ENCODE peak calls at places on chromosomes 13 and 19, in seven cellular contexts. E is NCI-H1436, U is mucosa of descending colon, T is heart right ventricle, D is substantia nigra, V is cardiac muscle cell, X is cardiac septum. H is an unnamed sample.

GRCh38 chr19:7265963-7266362 is 28.3 kb downstream of the INSR start:
- DNase-seq in E (no peak), T (no peak), U (peak), V (no peak), X (no peak), D (no peak), H (no peak)

GRCh38 chr19:35901055-35901644 is 810 bp upstream of the NFKBID start:
- DNase-seq in E (no peak), V (no peak), X (no peak), U (peak), D (no peak), T (no peak), H (no peak)

GRCh38 chr19:3785464-3785937 is 680 bp downstream of the MATK start:
- DNase-seq in T (no peak), X (no peak), E (no peak), U (no peak), D (no peak), V (no peak), H (no peak)

GRCh38 chr19:53311044-53311443 is 22.5 kb upstream of the ZNF845 start:
- DNase-seq in X (no peak), T (no peak), D (no peak), V (no peak), E (no peak), U (no peak), H (no peak)

GRCh38 chr13:39159393-39159792 is 121.1 kb downstream of the NHLRC3 start:
- DNase-seq in U (no peak), V (no peak), X (no peak), D (no peak), E (peak), T (no peak), H (no peak)

GRCh38 chr19:2629491-2630351 is 72.8 kb downstream of the GNG7 start:
- DNase-seq in V (no peak), D (no peak), T (no peak), U (peak), E (no peak), X (no peak), H (no peak)

GRCh38 chr19:21202865-21203494 is 61.1 kb downstream of the ZNF431 start:
- DNase-seq in E (peak), T (peak), U (peak), V (peak), D (no peak), X (no peak), H (no peak)

GRCh38 chr13:84844473-84844872 is 954.7 kb downstream of the SLITRK6 start:
- DNase-seq in X (no peak), U (no peak), V (peak), D (no peak), E (peak), T (no peak), H (no peak)

GRCh38 chr19:39997595-39998216 is 846 bp downstream of the ZNF546 start:
- DNase-seq in V (no peak), E (no peak), U (no peak), X (no peak), D (no peak), T (no peak), H (no peak)

GRCh38 chr19:33559996-33560395 is 38.4 kb upstream of the PEPD start:
- DNase-seq in V (no peak), X (no peak), U (no peak), E (no peak), D (no peak), T (no peak), H (no peak)

GRCh38 chr13:93246069-93246468 is 19.5 kb downstream of the GPC6 start:
- DNase-seq in T (no peak), U (no peak), D (no peak), V (no peak), E (no peak), X (no peak), H (no peak)

GRCh38 chr13:72194531-72194930 is 327.5 kb upstream of the DACH1 start:
- DNase-seq in U (peak), D (no peak), E (no peak), X (no peak), T (no peak), V (no peak), H (no peak)

GRCh38 chr13:40269086-40269485 is 397.4 kb downstream of the FOXO1 start:
- DNase-seq in U (no peak), V (no peak), T (no peak), D (no peak), E (no peak), X (no peak), H (no peak)

GRCh38 chr13:110028838-110029621 is 242.6 kb upstream of the IRS2 start:
- DNase-seq in T (no peak), X (no peak), D (no peak), U (no peak), V (no peak), E (no peak), H (no peak)

GRCh38 chr13:80037505-80037888 is 303.4 kb downstream of the SPRY2 start:
- DNase-seq in U (no peak), T (no peak), E (no peak), D (no peak), X (no peak), V (no peak), H (no peak)

GRCh38 chr19:15449620-15450527 is at the start of gene WIZ:
- DNase-seq in T (peak), U (peak), D (peak), V (peak), X (peak), E (peak), H (no peak)

GRCh38 chr13:34425307-34425949 is 516.6 kb upstream of the NBEA start:
- DNase-seq in D (no peak), E (no peak), V (no peak), X (no peak), U (no peak), T (no peak), H (no peak)

GRCh38 chr13:76677047-76677446 is 209.2 kb downstream of the KCTD12 start:
- DNase-seq in D (no peak), T (peak), E (no peak), U (peak), V (no peak), X (no peak), H (no peak)

GRCh38 chr19:47280183-47280797 is 5.6 kb downstream of the INAFM1 start:
- DNase-seq in V (no peak), X (no peak), T (no peak), E (no peak), D (no peak), U (peak), H (no peak)

GRCh38 chr13:35460061-35460460 is 16.4 kb downstream of the MAB21L1 start:
- DNase-seq in T (no peak), V (no peak), E (no peak), U (no peak), X (no peak), D (no peak), H (no peak)

GRCh38 chr13:27556109-27556508 is 64.2 kb downstream of the LNX2 start:
- DNase-seq in X (no peak), D (no peak), V (no peak), T (peak), E (no peak), U (no peak), H (no peak)

GRCh38 chr13:21698975-21699679 is 28.3 kb downstream of the FGF9 start:
- DNase-seq in V (peak), T (no peak), U (no peak), X (no peak), E (no peak), D (no peak), H (no peak)

GRCh38 chr19:18091217-18091608 is 4.5 kb upstream of the IL12RB1 start:
- DNase-seq in T (peak), V (no peak), U (peak), D (no peak), E (no peak), X (peak), H (no peak)

GRCh38 chr13:105774739-105775460 is 760.6 kb downstream of the EFNB2 start:
- DNase-seq in E (no peak), T (no peak), U (no peak), X (no peak), V (no peak), D (no peak), H (no peak)

GRCh38 chr19:10968527-10969081 is 7.8 kb downstream of the SMARCA4 start:
- DNase-seq in X (no peak), U (peak), D (no peak), E (no peak), V (no peak), T (no peak), H (no peak)

GRCh38 chr13:88656751-88657150 is 985.6 kb downstream of the SLITRK5 start:
- DNase-seq in T (no peak), U (no peak), E (no peak), D (no peak), V (no peak), X (no peak), H (no peak)

GRCh38 chr19:35973487-35973886 is 21.5 kb upstream of the SDHAF1 start:
- DNase-seq in U (no peak), E (no peak), X (no peak), V (no peak), D (no peak), T (no peak), H (no peak)

GRCh38 chr13:31274345-31274870 is 74.6 kb downstream of the B3GLCT start:
- DNase-seq in E (no peak), T (peak), X (no peak), U (no peak), V (no peak), D (no peak), H (no peak)

GRCh38 chr19:31979949-31980670 is 365.3 kb upstream of the ZNF507 start:
- DNase-seq in E (no peak), V (no peak), T (no peak), U (no peak), D (no peak), X (no peak), H (peak)

GRCh38 chr19:1189419-1189818 is 15.4 kb upstream of the SBNO2 start:
- DNase-seq in E (no peak), D (no peak), V (no peak), X (no peak), U (no peak), T (no peak), H (no peak)

GRCh38 chr19:10552596-10553053 is 8.9 kb downstream of the ATG4D start:
- DNase-seq in T (no peak), D (no peak), X (no peak), E (peak), V (no peak), U (no peak), H (no peak)

GRCh38 chr19:19591133-19591825 is 27.2 kb downstream of the PBX4 start:
- DNase-seq in E (no peak), U (peak), X (no peak), T (no peak), V (no peak), D (no peak), H (no peak)

GRCh38 chr13:62014299-62014698 is 598.6 kb upstream of the PCDH20 start:
- DNase-seq in X (no peak), V (peak), T (no peak), D (no peak), U (no peak), E (peak), H (no peak)

GRCh38 chr19:4780860-4781259 is 10.7 kb upstream of the FEM1A start:
- DNase-seq in U (no peak), V (no peak), E (no peak), X (no peak), T (no peak), D (no peak), H (no peak)

GRCh38 chr13:106570354-106570822 is 2.5 kb upstream of the ARGLU1 start:
- DNase-seq in V (no peak), E (no peak), D (no peak), T (no peak), U (peak), X (peak), H (no peak)

GRCh38 chr19:30070970-30071632 is 129.1 kb downstream of the URI1 start:
- DNase-seq in T (peak), E (no peak), X (peak), D (no peak), V (no peak), U (no peak), H (no peak)

GRCh38 chr13:80161896-80162295 is 179.0 kb downstream of the SPRY2 start:
- DNase-seq in X (no peak), V (no peak), E (no peak), U (no peak), T (no peak), D (no peak), H (no peak)

H was measured in vagina.